ENCODE peak calls at places on chromosome 3, in seven cellular contexts. W is ovary, S is sigmoid colon, Z is right lobe of liver, M is Peyer's patch, E is A549, I is heart left ventricle. P is an unnamed sample.

GRCh38 chr3:57530071-57530608 is 14.0 kb downstream of the DNAH12 start:
- DNase-seq in W (no peak), S (no peak), Z (no peak), M (no peak), E (no peak), I (no peak), P (no peak)

GRCh38 chr3:3065876-3066275 is 44.3 kb downstream of the IL5RA start:
- DNase-seq in W (no peak), S (no peak), Z (no peak), M (no peak), E (peak; percentile 8), I (no peak), P (no peak)

GRCh38 chr3:171185959-171186358 is 159.4 kb upstream of the SLC2A2 start:
- DNase-seq in W (no peak), S (no peak), Z (no peak), M (no peak), E (no peak), I (no peak), P (no peak)

GRCh38 chr3:133928136-133928893 is 32.6 kb upstream of the RAB6B start:
- DNase-seq in W (peak; percentile 29), S (no peak), Z (no peak), M (no peak), E (no peak), I (no peak), P (no peak)

GRCh38 chr3:119774419-119774818 is 7.5 kb upstream of the NR1I2 start:
- DNase-seq in W (no peak), S (no peak), Z (no peak), M (no peak), E (no peak), I (no peak), P (no peak)

GRCh38 chr3:106088270-106088669 is 219.5 kb upstream of the CBLB start:
- DNase-seq in W (no peak), S (no peak), Z (no peak), M (no peak), E (no peak), I (no peak), P (no peak)

GRCh38 chr3:65479967-65480366 is 558.8 kb downstream of the MAGI1 start:
- DNase-seq in W (no peak), S (no peak), Z (no peak), M (no peak), E (no peak), I (no peak), P (no peak)

GRCh38 chr3:21642433-21642832 is 108.6 kb downstream of the ZNF385D start:
- DNase-seq in W (no peak), S (no peak), Z (no peak), M (no peak), E (no peak), I (no peak), P (no peak)

GRCh38 chr3:31354373-31354772 is 178.4 kb upstream of the STT3B start:
- DNase-seq in W (no peak), S (no peak), Z (no peak), M (no peak), E (no peak), I (no peak), P (no peak)

GRCh38 chr3:110575702-110576101 is 495.9 kb upstream of the NECTIN3 start:
- DNase-seq in W (no peak), S (no peak), Z (no peak), M (no peak), E (no peak), I (no peak), P (no peak)

GRCh38 chr3:56816061-56816460 is 14.3 kb upstream of the ARHGEF3 start:
- DNase-seq in W (no peak), S (no peak), Z (no peak), M (no peak), E (no peak), I (no peak), P (no peak)

GRCh38 chr3:70889162-70890045 is 577.0 kb upstream of the MDFIC2 start:
- DNase-seq in W (no peak), S (no peak), Z (no peak), M (no peak), E (no peak), I (no peak), P (no peak)

GRCh38 chr3:56998081-56998529 is 62.4 kb upstream of the SPATA12 start:
- DNase-seq in W (no peak), S (no peak), Z (no peak), M (no peak), E (no peak), I (no peak), P (no peak)

GRCh38 chr3:122533931-122534334 is 19.2 kb upstream of the KPNA1 start:
- DNase-seq in W (no peak), S (no peak), Z (no peak), M (no peak), E (peak; percentile 75), I (no peak), P (peak; percentile 53)

GRCh38 chr3:140053011-140053702 is 118.2 kb downstream of the CLSTN2 start:
- DNase-seq in W (no peak), S (no peak), Z (no peak), M (no peak), E (no peak), I (no peak), P (no peak)

GRCh38 chr3:56125358-56126005 is 342.8 kb downstream of the ERC2 start:
- DNase-seq in W (no peak), S (peak; percentile 75), Z (no peak), M (peak; percentile 44), E (peak; percentile 40), I (peak; percentile 5), P (no peak)

GRCh38 chr3:193033381-193033780 is 115.7 kb upstream of the MB21D2 start:
- DNase-seq in W (no peak), S (no peak), Z (no peak), M (no peak), E (no peak), I (no peak), P (no peak)

GRCh38 chr3:66297917-66298316 is 77.1 kb downstream of the SLC25A26 start:
- DNase-seq in W (no peak), S (no peak), Z (no peak), M (no peak), E (no peak), I (no peak), P (no peak)

GRCh38 chr3:56005196-56005805 is 463.0 kb downstream of the ERC2 start:
- DNase-seq in W (no peak), S (no peak), Z (no peak), M (no peak), E (no peak), I (no peak), P (no peak)

GRCh38 chr3:158742861-158743260 is 10.6 kb upstream of the RARRES1 start:
- DNase-seq in W (no peak), S (no peak), Z (no peak), M (no peak), E (no peak), I (no peak), P (no peak)

GRCh38 chr3:177357352-177358084 is 160.2 kb upstream of the TBL1XR1 start:
- DNase-seq in W (no peak), S (no peak), Z (no peak), M (peak; percentile 78), E (peak; percentile 44), I (peak; percentile 47), P (no peak)
- TF ChIP-seq POLR2A in W (no peak), S (no peak), Z (no peak), M (no peak), E (no peak), I (no peak), P (no peak)

DNA sequence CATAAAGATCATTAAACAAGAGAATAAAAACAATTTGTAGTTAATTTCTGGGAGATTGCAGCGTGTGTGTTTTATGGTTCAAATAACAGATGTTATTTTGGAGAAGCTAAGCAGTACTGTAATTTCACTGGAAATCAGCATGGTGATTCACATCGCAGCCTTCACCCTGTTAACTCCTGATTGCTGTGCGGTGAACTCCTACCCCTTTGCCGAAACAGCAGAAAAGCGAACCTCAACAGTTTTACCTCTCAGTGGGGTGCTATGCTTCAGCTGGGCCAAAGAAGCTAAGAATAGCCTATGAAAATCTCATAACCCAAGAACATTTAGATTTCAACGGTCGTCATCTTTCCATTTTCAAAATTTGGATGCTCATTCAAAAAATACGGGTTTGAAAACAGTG is 441.4 kb upstream of the RARB start:
- DNase-seq in W (no peak), S (no peak), Z (no peak), M (no peak), E (no peak), I (no peak), P (no peak)
- TF ChIP-seq POLR2A in W (no peak), S (no peak), Z (no peak), M (no peak), E (no peak), I (no peak), P (no peak)

DNA sequence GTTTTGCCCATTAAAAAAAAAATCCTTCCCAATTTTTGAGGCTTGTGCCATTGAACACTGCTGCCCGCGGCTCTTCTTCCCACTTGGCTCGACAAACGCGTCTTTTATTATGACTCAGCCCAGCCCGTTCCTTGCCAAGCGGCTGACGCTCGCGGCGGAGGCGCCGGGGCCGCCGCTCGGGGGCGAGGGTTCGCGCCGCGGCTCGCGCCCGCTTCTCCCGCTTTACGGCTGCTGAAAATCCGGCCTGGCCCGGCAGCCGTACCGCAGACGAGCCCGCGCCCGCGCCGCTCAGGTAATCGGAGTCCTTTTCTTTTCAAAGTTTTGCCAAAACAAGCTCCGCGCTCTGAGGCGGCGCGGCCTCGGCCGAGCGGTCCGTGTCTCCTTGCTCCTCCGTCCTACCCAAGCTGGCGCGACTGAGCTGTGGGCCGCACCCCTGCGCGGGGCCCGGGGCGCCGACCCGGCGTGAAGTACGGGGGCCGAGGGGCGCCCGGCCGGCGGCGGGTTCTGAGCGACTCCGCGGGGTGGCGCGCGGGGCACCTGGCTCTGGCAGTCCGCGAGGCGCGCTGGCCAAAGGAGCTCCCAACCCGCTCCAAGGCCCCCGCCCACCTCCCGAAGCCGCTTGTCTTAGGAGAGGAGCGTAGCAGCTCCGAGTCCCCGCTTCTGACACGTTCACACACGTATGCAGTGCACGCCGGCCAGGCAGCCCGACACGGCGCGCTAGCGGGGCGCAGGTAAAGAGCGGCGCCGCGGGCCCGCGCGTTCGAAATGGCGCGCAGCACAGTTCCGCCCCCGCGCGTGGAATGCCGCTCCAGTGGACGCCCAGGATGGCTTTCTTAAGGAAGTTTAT is 418.2 kb upstream of the NAALADL2 start:
- DNase-seq in W (peak; percentile 94), S (peak; percentile 94), Z (peak; percentile 85), M (peak; percentile 79), E (peak; percentile 20), I (peak; percentile 85), P (peak; percentile 44)
- TF ChIP-seq POLR2A in W (peak; percentile 53), S (no peak), Z (peak; percentile 62), M (peak; percentile 54), E (no peak), I (no peak), P (no peak)

GRCh38 chr3:50269977-50270413 is 1.0 kb downstream of the SEMA3B start:
- DNase-seq in W (peak; percentile 48), S (no peak), Z (no peak), M (no peak), E (peak; percentile 50), I (no peak), P (no peak)

GRCh38 chr3:50270422-50270831 is 1.5 kb downstream of the SEMA3B start:
- DNase-seq in W (peak; percentile 44), S (no peak), Z (no peak), M (no peak), E (no peak), I (no peak), P (no peak)

GRCh38 chr3:50270841-50271240 is 1.9 kb downstream of the SEMA3B start:
- DNase-seq in W (no peak), S (no peak), Z (no peak), M (no peak), E (no peak), I (no peak), P (no peak)

GRCh38 chr3:50272911-50273688 is 4.2 kb downstream of the SEMA3B start:
- DNase-seq in W (peak; percentile 94), S (peak; percentile 92), Z (peak; percentile 90), M (peak; percentile 94), E (peak; percentile 77), I (peak; percentile 85), P (peak; percentile 99)

GRCh38 chr3:50271314-50272072 is 2.5 kb downstream of the SEMA3B start:
- DNase-seq in W (no peak), S (no peak), Z (no peak), M (peak; percentile 87), E (no peak), I (no peak), P (no peak)
- TF ChIP-seq POLR2A in W (no peak), S (no peak), Z (no peak), M (peak; percentile 84), E (no peak), I (no peak), P (no peak)

P was measured in GM12891.